ENCODE peak calls at places on chromosomes 6 and 20, in ten cellular contexts. B is ovary, N is IMR-90, P is small intestine, C is body of pancreas, A is adrenal gland, T is astrocyte, I is heart left ventricle, G is BE2C, V is breast epithelium. K is an unnamed sample.

GRCh38 chr6:155414049-155414448 is 41.6 kb downstream of the NOX3 start:
- DNase-seq in B (no peak), N (no peak), P (no peak), C (no peak), A (no peak), T (no peak), I (no peak), G (no peak), V (no peak), K (no peak)

GRCh38 chr20:8693709-8694108 is 375.2 kb upstream of the PLCB4 start:
- DNase-seq in B (no peak), N (peak; percentile 93), P (no peak), C (no peak), A (no peak), T (peak; percentile 90), I (no peak), G (no peak), V (no peak), K (peak; percentile 30)

GRCh38 chr6:71252407-71252806 is 36.2 kb upstream of the OGFRL1 start:
- DNase-seq in B (no peak), N (no peak), P (no peak), C (no peak), A (no peak), T (no peak), I (no peak), G (no peak), V (no peak), K (no peak)

GRCh38 chr6:157269261-157269794 is 54.0 kb downstream of the TMEM242 start:
- DNase-seq in B (peak; percentile 78), N (peak; percentile 60), P (no peak), C (no peak), A (peak; percentile 57), T (peak; percentile 53), I (peak; percentile 90), G (peak; percentile 46), V (peak; percentile 63), K (no peak)

GRCh38 chr20:58421497-58421850 is 32.4 kb downstream of the VAPB start:
- DNase-seq in B (no peak), N (no peak), P (no peak), C (no peak), A (no peak), T (no peak), I (no peak), G (no peak), V (no peak), K (no peak)

GRCh38 chr6:156563710-156564109 is 213.5 kb upstream of the ARID1B start:
- DNase-seq in B (no peak), N (no peak), P (no peak), C (no peak), A (no peak), T (no peak), I (no peak), G (no peak), V (no peak), K (peak; percentile 8)

GRCh38 chr6:130841128-130841728 is 14.0 kb downstream of the SMLR1 start:
- DNase-seq in B (no peak), N (peak; percentile 49), P (no peak), C (no peak), A (no peak), T (peak; percentile 85), I (no peak), G (no peak), V (no peak), K (no peak)

GRCh38 chr6:21596379-21597242 is 3.1 kb downstream of the SOX4 start:
- DNase-seq in B (peak; percentile 67), N (peak; percentile 59), P (peak; percentile 48), C (peak; percentile 34), A (peak; percentile 55), T (peak; percentile 56), I (peak; percentile 72), G (peak; percentile 80), V (peak; percentile 62), K (peak; percentile 66)

GRCh38 chr20:63682384-63683139 is 13.9 kb upstream of the TNFRSF6B start:
- DNase-seq in B (no peak), N (peak; percentile 98), P (no peak), C (peak; percentile 25), A (peak; percentile 72), T (peak; percentile 97), I (peak; percentile 82), G (no peak), V (peak; percentile 72), K (peak; percentile 97)

DNA sequence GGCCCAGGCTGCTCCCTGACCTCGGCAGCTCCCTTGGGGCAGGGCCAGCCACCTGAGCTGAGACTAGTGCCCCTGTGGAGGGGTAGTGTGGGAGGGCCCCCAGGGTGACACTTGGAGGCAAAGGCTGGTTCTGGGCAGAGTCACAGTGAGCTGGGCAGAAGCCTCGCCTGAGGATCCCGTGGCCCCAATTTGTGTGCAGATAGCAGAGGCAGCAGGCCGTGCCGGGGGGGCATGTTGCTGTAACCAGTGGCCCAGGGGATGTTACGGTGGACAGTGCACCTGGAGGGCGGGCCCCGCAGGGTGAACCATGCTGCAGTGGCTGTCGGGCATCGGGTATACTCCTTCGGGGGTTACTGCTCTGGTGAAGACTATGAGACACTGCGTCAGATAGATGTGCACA is 2.9 kb downstream of the KLHDC3 start:
- DNase-seq in B (no peak), N (no peak), P (no peak), C (no peak), A (no peak), T (no peak), I (no peak), G (no peak), V (no peak), K (no peak)
- H3K4me1 ChIP-seq in B (peaks cover 17% of the 10 kb centered on the region), N (peaks cover 15% of the 10 kb centered on the region), P (peaks cover 4% of the 10 kb centered on the region), C (peaks cover 54% of the 10 kb centered on the region), A (peaks cover 30% of the 10 kb centered on the region), T (peaks cover 33% of the 10 kb centered on the region), I (peaks cover 58% of the 10 kb centered on the region), G (peaks cover 3% of the 10 kb centered on the region), V (peaks cover 7% of the 10 kb centered on the region), K (peaks cover 36% of the 10 kb centered on the region)

GRCh38 chr6:67888546-67888885 is 746.6 kb upstream of the ADGRB3 start:
- DNase-seq in B (no peak), N (no peak), P (no peak), C (no peak), A (no peak), T (no peak), I (no peak), G (no peak), V (no peak), K (no peak)
- H3K9me3 ChIP-seq in B (no peaks in the 10 kb centered on the region), N (peaks cover 16% of the 10 kb centered on the region), P (peaks cover 2% of the 10 kb centered on the region), C (no peaks in the 10 kb centered on the region), A (no peaks in the 10 kb centered on the region), T (no peaks in the 10 kb centered on the region), I (no peaks in the 10 kb centered on the region), G (no peaks in the 10 kb centered on the region), V (peaks cover 9% of the 10 kb centered on the region), K (no peaks in the 10 kb centered on the region)

DNA sequence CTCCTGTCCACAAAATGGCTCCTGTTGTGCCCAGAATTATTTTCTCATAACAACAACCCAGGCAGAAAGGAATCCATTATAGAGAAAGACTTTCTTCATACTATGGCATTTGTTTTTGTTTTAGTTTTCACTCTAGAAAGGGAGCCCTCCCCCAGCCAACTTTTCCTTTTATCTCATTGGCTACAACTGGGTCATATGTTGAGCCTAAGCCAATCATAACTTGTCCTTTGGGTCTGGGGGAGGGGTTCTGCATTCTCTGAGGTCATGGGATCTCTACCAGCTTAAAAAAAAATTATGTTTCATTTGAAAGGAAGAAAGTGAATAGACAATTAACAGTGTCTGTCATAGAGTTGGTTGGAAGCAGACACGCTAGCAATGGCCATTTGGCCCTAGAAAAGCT is 177.6 kb downstream of the AIG1 start:
- DNase-seq in B (no peak), N (no peak), P (no peak), C (no peak), A (no peak), T (no peak), I (no peak), G (no peak), V (no peak), K (no peak)
- H3K4me1 ChIP-seq in B (peaks cover 2% of the 10 kb centered on the region), N (no peaks in the 10 kb centered on the region), P (no peaks in the 10 kb centered on the region), C (peaks cover 7% of the 10 kb centered on the region), A (no peaks in the 10 kb centered on the region), T (no peaks in the 10 kb centered on the region), I (no peaks in the 10 kb centered on the region), G (no peaks in the 10 kb centered on the region), V (no peaks in the 10 kb centered on the region), K (no peaks in the 10 kb centered on the region)

GRCh38 chr6:121799574-121799973 is 364.1 kb downstream of the GJA1 start:
- DNase-seq in B (no peak), N (no peak), P (no peak), C (no peak), A (no peak), T (no peak), I (no peak), G (no peak), V (no peak), K (no peak)
- H3K9me3 ChIP-seq in B (no peaks in the 10 kb centered on the region), N (peaks cover 9% of the 10 kb centered on the region), P (no peaks in the 10 kb centered on the region), C (no peaks in the 10 kb centered on the region), A (no peaks in the 10 kb centered on the region), T (peaks cover 7% of the 10 kb centered on the region), I (peaks cover 27% of the 10 kb centered on the region), G (no peaks in the 10 kb centered on the region), V (peaks cover 9% of the 10 kb centered on the region), K (no peaks in the 10 kb centered on the region)

GRCh38 chr6:6795396-6795795 is 206.9 kb downstream of the LY86 start:
- DNase-seq in B (no peak), N (no peak), P (no peak), C (no peak), A (no peak), T (no peak), I (no peak), G (no peak), V (no peak), K (no peak)

GRCh38 chr6:6801002-6801329 is 212.4 kb downstream of the LY86 start:
- DNase-seq in B (no peak), N (no peak), P (no peak), C (no peak), A (no peak), T (no peak), I (no peak), G (no peak), V (peak; percentile 15), K (no peak)

GRCh38 chr6:6801635-6802218 is 213.2 kb downstream of the LY86 start:
- DNase-seq in B (no peak), N (no peak), P (no peak), C (no peak), A (no peak), T (no peak), I (no peak), G (no peak), V (no peak), K (no peak)

GRCh38 chr6:6796818-6797217 is 208.3 kb downstream of the LY86 start:
- DNase-seq in B (no peak), N (no peak), P (no peak), C (no peak), A (no peak), T (no peak), I (no peak), G (no peak), V (no peak), K (no peak)

GRCh38 chr6:6798430-6798829 is 209.9 kb downstream of the LY86 start:
- DNase-seq in B (no peak), N (no peak), P (no peak), C (no peak), A (no peak), T (no peak), I (no peak), G (no peak), V (no peak), K (no peak)
- H3K4me1 ChIP-seq in B (no peaks in the 10 kb centered on the region), N (no peaks in the 10 kb centered on the region), P (no peaks in the 10 kb centered on the region), C (no peaks in the 10 kb centered on the region), A (no peaks in the 10 kb centered on the region), T (peaks cover 3% of the 10 kb centered on the region), I (no peaks in the 10 kb centered on the region), G (no peaks in the 10 kb centered on the region), V (no peaks in the 10 kb centered on the region), K (no peaks in the 10 kb centered on the region)

GRCh38 chr20:60599381-60599780 is 641.2 kb downstream of the CDH26 start:
- DNase-seq in B (no peak), N (no peak), P (no peak), C (no peak), A (no peak), T (no peak), I (no peak), G (no peak), V (no peak), K (no peak)
- H3K9me3 ChIP-seq in B (no peaks in the 10 kb centered on the region), N (peaks cover 21% of the 10 kb centered on the region), P (no peaks in the 10 kb centered on the region), C (no peaks in the 10 kb centered on the region), A (no peaks in the 10 kb centered on the region), T (peaks cover 5% of the 10 kb centered on the region), I (no peaks in the 10 kb centered on the region), G (peaks cover 3% of the 10 kb centered on the region), V (no peaks in the 10 kb centered on the region), K (no peaks in the 10 kb centered on the region)

K was measured in cardiac muscle cell.